ENCODE peak calls at places on chromosome 10, in eight cellular contexts. K, G, U, J, N, W, V and P are unnamed samples.

GRCh38 chr10:78222096-78222790 is 188.6 kb downstream of the RPS24 start:
- DNase-seq in W (no peak), U (no peak), J (no peak), V (no peak), N (no peak), G (no peak), K (no peak), P (no peak)

GRCh38 chr10:72692897-72693598 is 1.1 kb downstream of the MCU start:
- DNase-seq in K (no peak), N (no peak), U (no peak), J (no peak), G (no peak), V (peak; percentile 19), W (peak; percentile 14), P (peak; percentile 41)

GRCh38 chr10:47314416-47314970 is 7.8 kb upstream of the GDF2 start:
- DNase-seq in N (no peak), U (no peak), G (no peak), K (no peak), W (no peak), J (no peak), V (no peak), P (no peak)

GRCh38 chr10:103512591-103513382 is 19.3 kb downstream of the NEURL1 start:
- DNase-seq in J (peak; percentile 39), N (no peak), W (peak; percentile 84), G (no peak), U (peak; percentile 56), K (no peak), V (no peak), P (no peak)

GRCh38 chr10:101358706-101359300 is 4.8 kb downstream of the BTRC start:
- DNase-seq in U (no peak), G (no peak), J (no peak), V (no peak), W (no peak), N (no peak), K (no peak), P (peak; percentile 50)

GRCh38 chr10:70169011-70169410 is 1.3 kb downstream of the SAR1A start:
- DNase-seq in J (no peak), N (no peak), U (no peak), K (no peak), V (no peak), G (no peak), W (no peak), P (no peak)

GRCh38 chr10:22714524-22715289 is at the start of gene PIP4K2A:
- DNase-seq in W (peak; percentile 87), U (peak; percentile 25), N (peak; percentile 65), K (no peak), G (peak; percentile 79), V (peak; percentile 88), J (peak; percentile 75), P (peak; percentile 70)

GRCh38 chr10:114388275-114388674 is 16.0 kb downstream of the AFAP1L2 start:
- DNase-seq in G (no peak), K (no peak), U (no peak), V (no peak), N (no peak), W (no peak), J (no peak), P (no peak)

GRCh38 chr10:59072038-59072437 is 104.4 kb upstream of the PHYHIPL start:
- DNase-seq in J (no peak), K (no peak), N (no peak), W (no peak), V (no peak), U (no peak), G (no peak), P (no peak)

GRCh38 chr10:91340613-91341362 is 69.4 kb upstream of the HECTD2 start:
- DNase-seq in K (peak; percentile 28), J (no peak), G (peak; percentile 93), W (no peak), N (no peak), V (no peak), U (no peak), P (peak; percentile 66)

DNA sequence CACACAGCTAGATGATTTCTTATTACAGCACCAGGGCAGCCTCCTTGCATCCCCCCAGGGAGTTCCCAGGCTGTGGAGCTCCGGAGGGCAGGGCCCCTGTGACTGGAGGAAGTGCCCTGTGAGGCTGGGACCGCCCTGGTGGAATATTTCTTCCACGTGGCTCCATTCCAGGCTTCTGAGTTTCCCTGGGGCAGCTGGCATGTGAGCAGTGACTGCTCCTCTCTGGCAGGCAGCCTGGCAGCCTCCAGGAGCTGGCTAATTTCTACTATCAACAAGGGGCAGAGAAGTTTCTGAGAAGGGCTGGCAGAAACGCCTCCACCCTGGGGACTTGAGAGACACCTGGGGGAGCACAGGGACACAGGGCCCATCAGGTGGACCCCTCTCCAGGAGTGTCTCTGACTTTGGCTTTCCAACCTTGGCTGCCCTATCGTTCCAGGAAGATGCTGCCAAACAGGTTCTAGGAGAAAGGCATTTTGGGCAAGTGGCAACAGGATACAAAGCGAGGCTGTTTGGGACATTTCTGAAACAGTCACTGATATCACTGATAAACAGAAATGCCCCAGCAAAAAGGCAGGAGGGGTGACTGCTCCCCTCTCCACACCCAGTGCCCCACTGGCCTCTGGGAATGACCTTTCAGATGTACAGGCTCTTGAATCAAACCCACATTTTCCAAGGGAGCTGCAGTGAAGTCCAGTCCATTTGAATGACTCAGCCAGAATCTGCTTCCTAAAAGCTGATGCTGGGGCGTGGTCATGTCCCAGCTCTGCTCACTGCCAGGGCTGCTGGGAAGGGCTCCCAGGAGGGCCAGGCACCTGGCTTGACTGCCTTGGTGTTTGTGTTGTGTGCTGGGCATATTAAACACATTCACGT is 16.1 kb downstream of the MYOF start:
- DNase-seq in K (peak; percentile 91), N (peak; percentile 95), U (peak; percentile 18), J (peak; percentile 95), W (peak; percentile 70), V (no peak), G (peak; percentile 99), P (peak; percentile 91)
- H3K4me3 ChIP-seq in K (peak overlapping the region; percentile 24), N (no peak overlapping the region), U (no peak overlapping the region), J (no peak overlapping the region), W (no peak overlapping the region), V (no peak overlapping the region), G (no peak overlapping the region), P (no peak overlapping the region)

DNA sequence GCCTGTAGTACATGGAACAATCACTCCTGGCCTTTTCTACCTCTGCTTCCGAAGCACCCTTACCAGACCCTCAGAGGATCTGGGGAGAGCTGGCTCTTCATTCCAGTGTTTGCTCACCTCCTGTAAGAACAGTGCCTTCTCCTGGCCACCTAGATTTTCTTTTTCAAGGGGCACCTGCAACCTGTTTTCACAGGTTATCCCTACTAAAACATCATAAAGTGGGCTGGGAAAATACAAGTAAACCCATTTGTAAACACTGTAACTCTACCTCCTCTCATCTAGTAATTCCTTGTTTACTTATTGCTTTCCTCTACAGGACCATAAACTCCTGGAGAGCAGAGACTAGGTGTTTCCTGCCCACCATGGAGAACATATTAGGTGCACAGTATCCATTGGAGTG is 1.1 kb downstream of the PIK3AP1 start:
- DNase-seq in G (no peak), V (no peak), K (no peak), W (peak; percentile 24), U (no peak), J (no peak), N (no peak), P (no peak)
- TF ChIP-seq CTCF in G (no peak), V (no peak), K (no peak), W (peak; percentile 17), U (peak; percentile 46), J (no peak), N (no peak), P (no peak)

DNA sequence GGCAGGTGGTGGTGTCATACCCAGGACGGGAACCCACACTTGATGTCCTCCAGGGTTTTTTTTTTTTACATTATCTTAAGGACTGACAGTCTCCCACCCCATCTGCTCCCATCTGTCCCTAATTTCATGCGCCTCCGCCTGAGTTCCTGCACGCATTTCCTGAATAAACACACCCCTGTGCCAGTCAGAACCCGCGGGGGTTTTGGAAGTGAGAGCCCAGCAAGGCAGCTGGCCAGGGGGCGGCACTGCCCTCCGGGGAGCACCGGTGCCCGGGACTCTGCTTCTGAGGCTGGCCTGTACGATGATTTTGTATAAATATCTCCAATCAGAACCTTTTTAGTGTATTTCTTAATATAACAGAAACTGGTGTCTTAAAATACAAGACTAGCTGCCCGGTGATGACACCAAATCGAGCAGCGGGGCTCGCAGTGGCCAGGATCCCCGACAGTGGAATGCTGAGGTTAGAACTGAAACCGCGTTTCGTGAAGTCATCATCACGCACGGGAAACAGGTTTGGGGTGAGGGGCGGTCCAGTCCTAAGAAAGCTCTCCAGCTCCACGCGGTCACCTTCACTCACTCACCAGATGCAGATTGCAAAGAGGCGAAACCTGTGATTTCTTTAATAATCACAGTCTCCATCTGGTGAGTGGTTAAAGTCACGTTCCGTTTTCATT is 19.8 kb downstream of the BNIP3 start:
- DNase-seq in K (no peak), W (no peak), U (no peak), J (no peak), N (no peak), G (peak; percentile 33), V (no peak), P (no peak)
- H3K4me3 ChIP-seq in K (no peak overlapping the region), W (no peak overlapping the region), U (no peak overlapping the region), J (no peak overlapping the region), N (no peak overlapping the region), G (peak overlapping the region; percentile 2), V (no peak overlapping the region), P (no peak overlapping the region)

GRCh38 chr10:118258285-118258684 is 83.8 kb downstream of the FAM204A start:
- DNase-seq in K (no peak), W (no peak), V (no peak), G (no peak), U (no peak), N (no peak), J (no peak), P (no peak)

GRCh38 chr10:118256209-118256608 is 85.9 kb downstream of the FAM204A start:
- DNase-seq in W (no peak), G (no peak), N (no peak), K (no peak), J (no peak), V (no peak), U (no peak), P (no peak)

GRCh38 chr10:118256825-118257570 is 85.1 kb downstream of the FAM204A start:
- DNase-seq in V (peak; percentile 33), K (no peak), J (no peak), W (no peak), G (no peak), N (no peak), U (no peak), P (no peak)

GRCh38 chr10:118255355-118255754 is 86.8 kb downstream of the FAM204A start:
- DNase-seq in K (no peak), N (no peak), W (no peak), G (no peak), U (no peak), V (no peak), J (no peak), P (no peak)

DNA sequence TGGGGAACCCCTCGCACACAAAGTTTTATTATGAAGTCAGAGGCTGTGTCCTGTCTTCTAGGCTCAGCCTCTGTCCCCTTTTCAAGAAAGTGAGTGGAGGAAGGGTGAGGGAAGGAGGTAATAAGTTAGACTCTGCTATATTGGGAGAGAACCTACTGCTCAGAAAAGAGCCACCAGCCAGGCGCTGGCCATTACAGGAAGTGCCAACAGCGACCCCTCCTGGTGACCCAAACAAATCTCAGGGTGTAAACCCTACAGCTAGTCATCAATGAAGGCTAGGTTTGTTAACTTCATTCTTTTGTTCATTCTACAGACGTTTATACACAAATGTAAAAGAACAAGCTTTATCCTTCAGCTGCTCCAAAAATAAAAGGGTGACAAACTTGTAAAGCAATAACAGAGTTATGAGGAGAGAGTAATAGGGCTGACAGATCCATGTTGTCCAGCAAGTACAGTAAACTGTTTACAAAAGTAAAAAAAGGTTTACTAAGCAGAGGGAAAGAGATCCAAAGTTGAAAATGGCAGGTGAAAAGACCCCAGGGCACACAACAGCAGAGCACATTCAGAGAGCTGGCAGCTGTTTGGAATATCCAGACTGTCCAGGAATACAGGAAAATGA is 82.7 kb downstream of the FAM204A start:
- DNase-seq in W (peak; percentile 74), J (no peak), N (peak; percentile 29), K (no peak), G (no peak), U (peak; percentile 19), V (peak; percentile 75), P (peak; percentile 43)
- TF ChIP-seq CTCF in W (peak; percentile 64), J (peak; percentile 39), N (no peak), K (peak; percentile 87), G (peak; percentile 58), U (peak; percentile 61), V (peak; percentile 55), P (peak; percentile 70)

GRCh38 chr10:35058134-35058533 is 32.0 kb downstream of the CUL2 start:
- DNase-seq in V (no peak), W (no peak), U (peak; percentile 3), J (no peak), G (peak; percentile 83), K (no peak), N (no peak), P (peak; percentile 94)
- H3K4me3 ChIP-seq in V (no peak overlapping the region), W (no peak overlapping the region), U (no peak overlapping the region), J (no peak overlapping the region), G (no peak overlapping the region), K (no peak overlapping the region), N (no peak overlapping the region), P (no peak overlapping the region)